ENCODE peak calls at places on chromosomes 1 and 21, in ten cellular contexts. C, S, W, P, J, N, Q, O, A and I are unnamed samples.
A peak's percentile ranks its signal among the peaks of the same experiment; 100 is the strongest.

GRCh38 chr1:32127780-32128179 is 19.9 kb downstream of the KPNA6 start:
- DNase-seq in C (no peak), S (no peak), W (no peak), P (no peak), J (no peak), N (no peak), Q (no peak), O (no peak), A (no peak), I (no peak)

GRCh38 chr1:208951908-208952307 is 631.6 kb upstream of the CAMK1G start:
- DNase-seq in C (no peak), S (peak; percentile 47), W (no peak), P (no peak), J (no peak), N (no peak), Q (peak; percentile 15), O (no peak), A (no peak), I (no peak)

GRCh38 chr1:52659851-52660596 is 27.1 kb downstream of the SHISAL2A start:
- DNase-seq in C (no peak), S (no peak), W (no peak), P (no peak), J (no peak), N (no peak), Q (no peak), O (no peak), A (no peak), I (no peak)

GRCh38 chr1:94496076-94496755 is 45.3 kb downstream of the F3 start:
- DNase-seq in C (no peak), S (no peak), W (no peak), P (no peak), J (no peak), N (no peak), Q (no peak), O (no peak), A (no peak), I (no peak)

GRCh38 chr1:245872475-245872874 is 634.6 kb downstream of the SMYD3 start:
- DNase-seq in C (no peak), S (no peak), W (no peak), P (no peak), J (no peak), N (no peak), Q (no peak), O (no peak), A (no peak), I (no peak)

GRCh38 chr1:96721382-96722160 is at the start of gene PTBP2:
- DNase-seq in C (peak; percentile 87), S (peak; percentile 95), W (peak; percentile 74), P (peak; percentile 76), J (peak; percentile 70), N (peak; percentile 86), Q (peak; percentile 84), O (peak; percentile 69), A (peak; percentile 78), I (peak; percentile 71)

GRCh38 chr1:203381151-203381751 is 30.3 kb upstream of the FMOD start:
- DNase-seq in C (peak; percentile 85), S (no peak), W (no peak), P (no peak), J (no peak), N (no peak), Q (no peak), O (no peak), A (no peak), I (no peak)

GRCh38 chr21:45506241-45506817 is 35.9 kb downstream of the SLC19A1 start:
- DNase-seq in C (no peak), S (no peak), W (no peak), P (no peak), J (no peak), N (peak; percentile 53), Q (no peak), O (no peak), A (no peak), I (no peak)

GRCh38 chr1:203359010-203359571 is 8.2 kb upstream of the FMOD start:
- DNase-seq in C (no peak), S (no peak), W (no peak), P (peak; percentile 69), J (peak; percentile 53), N (no peak), Q (peak; percentile 37), O (peak; percentile 40), A (no peak), I (peak; percentile 85)

GRCh38 chr1:8267307-8267706 is 50.6 kb upstream of the SLC45A1 start:
- DNase-seq in C (no peak), S (no peak), W (no peak), P (no peak), J (no peak), N (no peak), Q (no peak), O (no peak), A (no peak), I (no peak)

GRCh38 chr1:180793451-180793850 is 119.2 kb upstream of the KIAA1614 start:
- DNase-seq in C (no peak), S (no peak), W (no peak), P (no peak), J (no peak), N (no peak), Q (no peak), O (peak; percentile 20), A (no peak), I (peak; percentile 26)

GRCh38 chr21:38244885-38245869 is 11.6 kb upstream of the KCNJ15 start:
- DNase-seq in C (no peak), S (no peak), W (peak; percentile 99), P (peak; percentile 92), J (no peak), N (no peak), Q (no peak), O (peak; percentile 98), A (peak; percentile 99), I (peak; percentile 89)

GRCh38 chr1:243313635-243314536 is 58.0 kb downstream of the SDCCAG8 start:
- DNase-seq in C (no peak), S (no peak), W (no peak), P (no peak), J (peak; percentile 45), N (no peak), Q (no peak), O (no peak), A (no peak), I (no peak)

GRCh38 chr1:56469640-56470371 is 109.6 kb downstream of the PLPP3 start:
- DNase-seq in C (no peak), S (no peak), W (no peak), P (peak; percentile 60), J (no peak), N (no peak), Q (no peak), O (peak; percentile 57), A (peak; percentile 32), I (peak; percentile 70)

DNA sequence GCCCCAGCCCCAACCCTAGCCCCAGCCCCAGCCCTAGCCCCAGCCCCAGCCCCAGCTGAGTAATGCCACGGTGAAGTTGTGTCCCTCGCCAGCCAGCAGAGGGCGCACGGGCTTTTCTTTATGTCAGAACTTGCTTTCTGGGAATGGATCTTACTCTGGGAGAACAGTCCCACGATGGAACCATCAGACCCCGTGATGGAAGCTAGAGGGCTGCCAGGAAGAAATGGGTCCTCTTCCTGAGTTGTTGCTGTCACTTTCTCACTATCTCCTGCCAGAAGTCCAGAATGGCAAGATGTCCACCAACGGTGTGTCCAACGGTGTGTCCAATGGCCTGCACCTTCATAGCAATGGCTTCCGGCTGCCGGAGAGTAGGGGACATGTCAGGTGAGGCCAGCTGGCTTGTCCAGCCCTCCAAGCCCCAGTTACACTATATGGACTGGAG is 25.2 kb upstream of the TMEM222 start:
- DNase-seq in C (peak; percentile 67), S (peak; percentile 75), W (peak; percentile 40), P (peak; percentile 64), J (peak; percentile 49), N (peak; percentile 76), Q (peak; percentile 69), O (peak; percentile 54), A (peak; percentile 59), I (peak; percentile 72)
- TF ChIP-seq CTCF in C (peak; percentile 81), S (peak; percentile 72), W (peak; percentile 60), P (peak; percentile 65), J (no peak), N (peak; percentile 53), Q (peak; percentile 76), O (peak; percentile 71), A (peak; percentile 79), I (peak; percentile 73)

DNA sequence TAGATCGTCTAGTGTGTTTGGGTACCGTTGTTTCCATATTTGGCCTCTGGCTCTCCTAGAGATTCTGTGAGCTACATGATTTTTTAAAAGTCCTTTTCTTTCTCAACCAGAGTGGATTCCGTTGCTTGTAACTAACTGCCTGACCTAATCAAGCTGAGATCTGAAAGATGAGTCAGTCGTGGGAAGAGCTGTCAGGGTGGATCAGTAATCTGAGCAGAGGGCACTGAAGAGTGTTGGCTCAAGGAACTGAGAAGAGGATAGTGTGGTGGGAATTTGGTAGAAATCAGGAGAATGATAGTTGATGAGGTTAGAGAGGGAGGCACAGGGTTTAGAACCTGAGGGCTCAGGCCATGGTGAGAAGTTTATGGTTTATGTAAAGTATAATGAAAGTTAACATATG is 52.2 kb downstream of the TRAF5 start:
- DNase-seq in C (no peak), S (no peak), W (peak; percentile 65), P (peak; percentile 20), J (no peak), N (no peak), Q (no peak), O (peak; percentile 80), A (peak; percentile 49), I (peak; percentile 54)
- H3K4me3 ChIP-seq in C (no peak overlapping the region), S (no peak overlapping the region), W (no peak overlapping the region), P (no peak overlapping the region), J (no peak overlapping the region), N (no peak overlapping the region), Q (no peak overlapping the region), O (no peak overlapping the region), A (no peak overlapping the region), I (no peak overlapping the region)

DNA sequence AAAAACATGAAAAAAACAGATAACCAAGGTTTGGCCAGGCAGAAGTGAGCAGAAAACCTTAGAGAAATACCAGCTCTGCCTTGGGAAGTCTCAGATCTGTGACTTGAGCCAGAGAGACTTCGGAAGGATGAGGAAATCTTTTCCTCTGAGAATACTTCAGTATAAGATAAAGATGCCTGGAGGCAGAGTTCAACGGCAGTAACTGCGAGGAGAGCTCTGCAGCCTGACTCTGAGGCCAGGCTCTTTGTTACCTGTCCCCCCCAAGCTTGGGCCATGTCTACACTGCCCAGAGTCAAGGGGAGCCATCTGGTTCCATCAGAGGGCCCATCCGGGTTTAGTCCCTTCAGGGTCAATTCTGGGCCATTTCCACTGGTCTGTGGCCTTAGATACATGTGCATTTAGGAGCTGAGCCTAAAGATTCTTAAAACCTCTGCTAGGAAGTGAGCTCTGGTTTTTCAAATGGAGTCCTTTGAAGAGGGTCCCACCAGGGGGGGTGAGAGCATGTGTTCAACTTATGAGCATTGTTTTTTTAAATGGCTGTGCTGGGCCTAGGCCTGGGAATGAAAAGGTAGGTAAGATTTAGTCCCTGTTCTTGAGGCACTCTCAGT is 8.7 kb downstream of the KIRREL1 start:
- DNase-seq in C (no peak), S (no peak), W (no peak), P (peak; percentile 61), J (no peak), N (peak; percentile 52), Q (no peak), O (peak; percentile 51), A (no peak), I (peak; percentile 53)
- TF ChIP-seq CTCF in C (no peak), S (peak; percentile 35), W (peak; percentile 11), P (no peak), J (no peak), N (no peak), Q (no peak), O (peak; percentile 33), A (peak; percentile 14), I (no peak)

DNA sequence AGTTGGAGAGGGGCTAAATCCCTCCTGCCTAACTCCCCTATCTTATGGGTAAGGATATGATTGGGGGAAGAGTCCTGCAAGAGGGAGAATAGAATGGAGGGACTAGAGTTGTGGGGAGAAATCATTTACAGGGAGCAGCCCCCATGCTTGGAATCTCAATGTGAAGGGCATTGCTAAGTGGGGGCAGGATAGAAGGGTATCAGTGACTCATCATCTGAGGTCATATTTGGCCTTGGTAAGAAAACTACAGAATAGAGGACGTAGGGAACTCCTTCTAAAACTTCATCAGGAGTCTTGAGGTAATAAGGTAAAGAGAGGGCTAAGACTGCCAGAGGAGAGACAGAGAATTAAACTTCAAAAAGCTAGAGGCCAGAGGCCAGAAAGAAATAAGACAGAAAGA is 489 bp downstream of the HJV start:
- DNase-seq in C (no peak), S (no peak), W (no peak), P (no peak), J (no peak), N (no peak), Q (no peak), O (no peak), A (no peak), I (no peak)
- H3K4me3 ChIP-seq in C (no peak overlapping the region), S (no peak overlapping the region), W (no peak overlapping the region), P (no peak overlapping the region), J (no peak overlapping the region), N (no peak overlapping the region), Q (no peak overlapping the region), O (no peak overlapping the region), A (no peak overlapping the region), I (no peak overlapping the region)